ENCODE peak calls at places on chromosomes 7 and 10, in four cellular contexts. N, D, G and M are unnamed samples.

GRCh38 chr7:29140873-29141468 is 5.4 kb downstream of the CPVL start:
- DNase-seq in N (no peak), D (no peak), G (no peak), M (no peak)

GRCh38 chr10:79629955-79630327 is 19.2 kb downstream of the SFTPA1 start:
- DNase-seq in N (no peak), D (no peak), G (no peak), M (no peak)

GRCh38 chr7:106563466-106564150 is 97.3 kb downstream of the CCDC71L start:
- DNase-seq in N (no peak), D (no peak), G (no peak), M (no peak)

GRCh38 chr7:24334627-24335026 is 50.6 kb downstream of the NPY start:
- DNase-seq in N (no peak), D (no peak), G (no peak), M (no peak)

GRCh38 chr7:40674316-40674715 is 539.5 kb downstream of the SUGCT start:
- DNase-seq in N (no peak), D (no peak), G (no peak), M (no peak)

GRCh38 chr7:142248-142955 is 50.0 kb upstream of the FAM20C start:
- DNase-seq in N (no peak), D (no peak), G (no peak), M (peak)

GRCh38 chr10:33257439-33257838 is 77.0 kb downstream of the NRP1 start:
- DNase-seq in N (no peak), D (no peak), G (no peak), M (no peak)

GRCh38 chr10:120012566-120012965 is 120.0 kb downstream of the SEC23IP start:
- DNase-seq in N (no peak), D (no peak), G (peak), M (no peak)

GRCh38 chr7:118152149-118152548 is 31.8 kb upstream of the LSM8 start:
- DNase-seq in N (peak), D (no peak), G (no peak), M (no peak)

GRCh38 chr10:69056129-69056528 is 31.8 kb upstream of the SRGN start:
- DNase-seq in N (no peak), D (no peak), G (no peak), M (no peak)

GRCh38 chr10:20608503-20608902 is 288.6 kb downstream of the NEBL start:
- DNase-seq in N (no peak), D (no peak), G (no peak), M (no peak)

GRCh38 chr7:151426486-151426905 is 13.4 kb downstream of the CRYGN start:
- DNase-seq in N (no peak), D (no peak), G (peak), M (peak)

GRCh38 chr7:20596653-20597052 is 18.8 kb upstream of the ABCB5 start:
- DNase-seq in N (no peak), D (no peak), G (peak), M (no peak)